ENCODE peak calls at places on chromosomes 16 and 17, in seven cellular contexts. One of them, this sample, is unnamed.

GRCh38 chr17:48513653-48514482 is 16.9 kb downstream of the HOXB1 start:
- DNase-seq in right atrium auricular region: no peak
- DNase-seq in A549: no peak
- DNase-seq in Panc1: no peak
- DNase-seq in heart right ventricle: no peak
- DNase-seq in colonic mucosa: no peak
- DNase-seq in RWPE1: no peak
- DNase-seq in this sample: no peak

GRCh38 chr17:39175695-39176093 is 9.7 kb upstream of the ARL5C start:
- DNase-seq in right atrium auricular region: no peak
- DNase-seq in A549: no peak
- DNase-seq in Panc1: no peak
- DNase-seq in heart right ventricle: no peak
- DNase-seq in colonic mucosa: no peak
- DNase-seq in RWPE1: no peak
- DNase-seq in this sample: no peak

GRCh38 chr17:39208893-39209292 is 8.8 kb downstream of the RPL19 start:
- DNase-seq in right atrium auricular region: no peak
- DNase-seq in A549: peak
- DNase-seq in Panc1: no peak
- DNase-seq in heart right ventricle: no peak
- DNase-seq in colonic mucosa: peak
- DNase-seq in RWPE1: no peak
- DNase-seq in this sample: no peak

GRCh38 chr17:40191237-40192208 is 14.3 kb downstream of the RAPGEFL1 start:
- DNase-seq in right atrium auricular region: peak
- DNase-seq in A549: peak
- DNase-seq in Panc1: no peak
- DNase-seq in heart right ventricle: peak
- DNase-seq in colonic mucosa: peak
- DNase-seq in RWPE1: peak
- DNase-seq in this sample: peak

GRCh38 chr16:66376577-66377326 is 10.3 kb downstream of the CDH5 start:
- DNase-seq in right atrium auricular region: no peak
- DNase-seq in A549: no peak
- DNase-seq in Panc1: no peak
- DNase-seq in heart right ventricle: no peak
- DNase-seq in colonic mucosa: no peak
- DNase-seq in RWPE1: no peak
- DNase-seq in this sample: no peak

GRCh38 chr17:37607637-37608368 is 1.4 kb downstream of the SYNRG start:
- DNase-seq in right atrium auricular region: no peak
- DNase-seq in A549: no peak
- DNase-seq in Panc1: no peak
- DNase-seq in heart right ventricle: no peak
- DNase-seq in colonic mucosa: no peak
- DNase-seq in RWPE1: no peak
- DNase-seq in this sample: no peak

GRCh38 chr16:55367301-55367745 is 43.3 kb downstream of the IRX6 start:
- DNase-seq in right atrium auricular region: no peak
- DNase-seq in A549: no peak
- DNase-seq in Panc1: no peak
- DNase-seq in heart right ventricle: no peak
- DNase-seq in colonic mucosa: no peak
- DNase-seq in RWPE1: no peak
- DNase-seq in this sample: no peak

GRCh38 chr16:57366544-57367040 is 5.7 kb upstream of the CX3CL1 start:
- DNase-seq in right atrium auricular region: no peak
- DNase-seq in A549: no peak
- DNase-seq in Panc1: no peak
- DNase-seq in heart right ventricle: no peak
- DNase-seq in colonic mucosa: no peak
- DNase-seq in RWPE1: no peak
- DNase-seq in this sample: no peak

GRCh38 chr17:57210224-57210553 is 46.1 kb upstream of the MSI2 start:
- DNase-seq in right atrium auricular region: no peak
- DNase-seq in A549: no peak
- DNase-seq in Panc1: no peak
- DNase-seq in heart right ventricle: no peak
- DNase-seq in colonic mucosa: no peak
- DNase-seq in RWPE1: peak
- DNase-seq in this sample: no peak

GRCh38 chr17:45948498-45948880 is 50.6 kb upstream of the STH start:
- DNase-seq in right atrium auricular region: no peak
- DNase-seq in A549: no peak
- DNase-seq in Panc1: no peak
- DNase-seq in heart right ventricle: no peak
- DNase-seq in colonic mucosa: no peak
- DNase-seq in RWPE1: no peak
- DNase-seq in this sample: no peak

GRCh38 chr17:18004901-18005305 is 32.2 kb downstream of the DRC3 start:
- DNase-seq in right atrium auricular region: no peak
- DNase-seq in A549: no peak
- DNase-seq in Panc1: no peak
- DNase-seq in heart right ventricle: no peak
- DNase-seq in colonic mucosa: no peak
- DNase-seq in RWPE1: no peak
- DNase-seq in this sample: no peak
- TF ChIP-seq CTCF in right atrium auricular region: peak
- TF ChIP-seq CTCF in A549: no peak
- TF ChIP-seq CTCF in Panc1: no peak
- TF ChIP-seq CTCF in heart right ventricle: peak
- TF ChIP-seq CTCF in colonic mucosa: no peak
- TF ChIP-seq CTCF in RWPE1: no peak
- TF ChIP-seq CTCF in this sample: no peak

DNA sequence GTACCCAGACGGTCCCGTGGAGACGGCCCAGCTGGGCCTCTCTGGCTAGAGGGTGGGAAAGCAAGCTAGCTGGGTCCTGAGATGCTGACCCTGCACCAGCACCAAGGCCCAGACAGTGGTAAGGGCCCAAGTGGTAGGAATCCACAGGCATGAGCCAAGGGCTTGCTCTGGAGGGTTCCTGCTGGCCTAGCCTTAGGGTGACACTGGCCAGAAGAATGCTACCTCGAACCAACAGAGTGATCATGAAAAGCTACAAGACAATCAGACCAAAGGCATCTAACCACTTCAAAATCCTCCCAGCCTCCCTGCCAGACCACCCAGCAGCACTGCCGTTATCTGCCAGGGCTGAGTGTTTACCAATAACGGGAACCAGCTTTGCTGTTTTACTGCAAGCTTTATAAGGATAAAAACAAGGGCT is 13.2 kb downstream of the HIC1 start:
- DNase-seq in right atrium auricular region: no peak
- DNase-seq in A549: no peak
- DNase-seq in Panc1: no peak
- DNase-seq in heart right ventricle: no peak
- DNase-seq in colonic mucosa: no peak
- DNase-seq in RWPE1: no peak
- DNase-seq in this sample: peak
- TF ChIP-seq CTCF in right atrium auricular region: no peak
- TF ChIP-seq CTCF in A549: no peak
- TF ChIP-seq CTCF in Panc1: no peak
- TF ChIP-seq CTCF in heart right ventricle: no peak
- TF ChIP-seq CTCF in colonic mucosa: no peak
- TF ChIP-seq CTCF in RWPE1: no peak
- TF ChIP-seq CTCF in this sample: no peak

DNA sequence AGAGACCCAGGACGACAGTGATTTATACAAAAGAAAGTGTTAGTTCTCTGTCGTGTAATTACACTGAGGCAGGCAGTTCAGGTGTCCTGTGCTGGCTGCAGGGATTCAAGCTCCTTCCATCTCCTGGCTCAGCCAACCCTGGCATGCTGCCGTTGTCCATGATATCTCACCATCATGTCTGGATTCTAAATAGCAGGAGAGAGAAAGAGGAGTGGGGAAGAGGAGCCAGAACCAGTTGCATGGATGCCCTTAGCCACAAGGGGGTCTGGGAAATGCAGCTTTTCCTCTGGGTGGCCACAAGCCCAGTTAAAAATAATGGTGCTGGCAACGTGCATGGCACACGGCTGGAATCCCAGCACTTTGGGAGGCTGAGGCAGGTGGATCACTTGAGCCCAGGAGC is 9.7 kb downstream of the C16orf54 start:
- DNase-seq in right atrium auricular region: no peak
- DNase-seq in A549: peak
- DNase-seq in Panc1: no peak
- DNase-seq in heart right ventricle: no peak
- DNase-seq in colonic mucosa: no peak
- DNase-seq in RWPE1: no peak
- DNase-seq in this sample: no peak
- TF ChIP-seq CTCF in right atrium auricular region: no peak
- TF ChIP-seq CTCF in A549: no peak
- TF ChIP-seq CTCF in Panc1: no peak
- TF ChIP-seq CTCF in heart right ventricle: no peak
- TF ChIP-seq CTCF in colonic mucosa: no peak
- TF ChIP-seq CTCF in RWPE1: no peak
- TF ChIP-seq CTCF in this sample: no peak

DNA sequence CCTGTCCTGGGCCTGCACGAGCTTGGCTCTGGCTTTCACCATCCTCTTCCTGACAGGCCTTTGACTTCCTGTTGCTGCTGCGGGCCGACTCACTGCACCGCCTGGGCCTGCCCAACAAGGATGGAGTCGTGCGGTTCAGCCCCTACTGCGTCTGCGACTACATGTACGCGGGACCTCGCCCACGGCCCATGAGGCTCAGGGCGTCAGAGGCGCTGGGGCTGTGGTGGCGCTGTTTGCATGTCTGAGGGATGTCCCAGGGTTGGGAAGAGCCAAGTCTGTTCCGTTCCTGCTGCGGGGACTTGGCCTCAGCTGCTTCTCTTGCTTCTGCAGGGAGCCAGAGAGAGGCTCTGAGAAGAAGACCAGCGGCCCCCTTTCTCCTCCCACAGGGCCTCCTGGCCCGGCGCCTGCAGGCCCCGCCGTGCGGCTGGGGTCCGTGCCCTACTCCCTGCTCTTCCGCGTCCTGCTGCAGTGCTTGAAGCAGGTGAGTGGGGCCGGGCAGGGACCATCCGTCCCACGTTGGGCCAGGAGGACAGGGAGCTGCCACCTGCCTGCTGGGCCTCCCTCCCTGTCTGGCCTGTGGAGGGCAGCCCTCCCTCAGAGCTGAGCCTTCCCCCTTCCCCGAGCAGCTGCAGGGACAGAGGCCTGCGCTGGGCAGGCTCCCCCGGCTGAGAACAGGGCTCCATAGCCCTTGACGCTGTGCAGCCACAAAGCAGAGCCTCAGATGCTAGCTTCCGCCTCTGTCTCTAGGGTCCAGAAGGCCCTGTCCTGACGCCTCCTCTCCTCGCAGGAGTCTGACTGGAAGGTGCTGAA is 23.9 kb downstream of the TSC2 start:
- DNase-seq in right atrium auricular region: no peak
- DNase-seq in A549: no peak
- DNase-seq in Panc1: no peak
- DNase-seq in heart right ventricle: no peak
- DNase-seq in colonic mucosa: no peak
- DNase-seq in RWPE1: no peak
- DNase-seq in this sample: no peak
- TF ChIP-seq CTCF in right atrium auricular region: no peak
- TF ChIP-seq CTCF in A549: no peak
- TF ChIP-seq CTCF in Panc1: no peak
- TF ChIP-seq CTCF in heart right ventricle: no peak
- TF ChIP-seq CTCF in colonic mucosa: no peak
- TF ChIP-seq CTCF in RWPE1: no peak
- TF ChIP-seq CTCF in this sample: no peak

GRCh38 chr16:28553776-28554633 is at the start of gene SGF29:
- DNase-seq in right atrium auricular region: peak
- DNase-seq in A549: peak
- DNase-seq in Panc1: peak
- DNase-seq in heart right ventricle: peak
- DNase-seq in colonic mucosa: peak
- DNase-seq in RWPE1: peak
- DNase-seq in this sample: peak
- TF ChIP-seq CTCF in right atrium auricular region: peak
- TF ChIP-seq CTCF in A549: peak
- TF ChIP-seq CTCF in Panc1: peak
- TF ChIP-seq CTCF in heart right ventricle: peak
- TF ChIP-seq CTCF in colonic mucosa: no peak
- TF ChIP-seq CTCF in RWPE1: peak
- TF ChIP-seq CTCF in this sample: peak

GRCh38 chr16:53355064-53355463 is 79.2 kb upstream of the RBL2 start:
- DNase-seq in right atrium auricular region: no peak
- DNase-seq in A549: no peak
- DNase-seq in Panc1: no peak
- DNase-seq in heart right ventricle: no peak
- DNase-seq in colonic mucosa: no peak
- DNase-seq in RWPE1: no peak
- DNase-seq in this sample: no peak

GRCh38 chr16:53358884-53359283 is 75.4 kb upstream of the RBL2 start:
- DNase-seq in right atrium auricular region: no peak
- DNase-seq in A549: no peak
- DNase-seq in Panc1: no peak
- DNase-seq in heart right ventricle: no peak
- DNase-seq in colonic mucosa: no peak
- DNase-seq in RWPE1: no peak
- DNase-seq in this sample: no peak

GRCh38 chr16:53357208-53357586 is 77.1 kb upstream of the RBL2 start:
- DNase-seq in right atrium auricular region: no peak
- DNase-seq in A549: no peak
- DNase-seq in Panc1: no peak
- DNase-seq in heart right ventricle: no peak
- DNase-seq in colonic mucosa: no peak
- DNase-seq in RWPE1: no peak
- DNase-seq in this sample: no peak

GRCh38 chr16:53357955-53358354 is 76.3 kb upstream of the RBL2 start:
- DNase-seq in right atrium auricular region: no peak
- DNase-seq in A549: no peak
- DNase-seq in Panc1: no peak
- DNase-seq in heart right ventricle: no peak
- DNase-seq in colonic mucosa: no peak
- DNase-seq in RWPE1: no peak
- DNase-seq in this sample: no peak

GRCh38 chr16:53356478-53357207 is 77.6 kb upstream of the RBL2 start:
- DNase-seq in right atrium auricular region: no peak
- DNase-seq in A549: no peak
- DNase-seq in Panc1: no peak
- DNase-seq in heart right ventricle: no peak
- DNase-seq in colonic mucosa: no peak
- DNase-seq in RWPE1: no peak
- DNase-seq in this sample: no peak
- TF ChIP-seq CTCF in right atrium auricular region: no peak
- TF ChIP-seq CTCF in A549: no peak
- TF ChIP-seq CTCF in Panc1: no peak
- TF ChIP-seq CTCF in heart right ventricle: no peak
- TF ChIP-seq CTCF in colonic mucosa: no peak
- TF ChIP-seq CTCF in RWPE1: no peak
- TF ChIP-seq CTCF in this sample: no peak